ENCODE peak calls at places on chromosomes 6 and 20, in six cellular contexts. H is IMR-90, Q is mesenchymal stem cell, Y is H1, D is neuronal stem cell, M is trophoblast cell. B is an unnamed sample.

GRCh38 chr6:127117979-127118504 is 429 bp upstream of the RSPO3 start:
- DNase-seq in H (no peak), Q (peak), Y (peak), D (peak), M (no peak), B (no peak)

GRCh38 chr6:154751020-154751800 is 18.0 kb downstream of the SCAF8 start:
- DNase-seq in H (no peak), Q (no peak), Y (no peak), D (no peak), M (no peak), B (no peak)

GRCh38 chr6:35343092-35343834 is 905 bp downstream of the PPARD start:
- DNase-seq in H (peak), Q (no peak), Y (no peak), D (no peak), M (peak), B (no peak)

GRCh38 chr6:15322184-15322583 is 76.3 kb downstream of the JARID2 start:
- DNase-seq in H (no peak), Q (no peak), Y (no peak), D (no peak), M (no peak), B (no peak)

GRCh38 chr20:17556842-17557674 is 12.8 kb upstream of the DSTN start:
- DNase-seq in H (peak), Q (no peak), Y (peak), D (no peak), M (peak), B (peak)

GRCh38 chr20:61659652-61660346 is 405.9 kb downstream of the TAF4 start:
- DNase-seq in H (no peak), Q (no peak), Y (no peak), D (peak), M (no peak), B (no peak)

GRCh38 chr6:51855310-51856082 is 231.9 kb downstream of the PKHD1 start:
- DNase-seq in H (peak), Q (peak), Y (no peak), D (peak), M (peak), B (peak)

GRCh38 chr20:32637311-32637710 is 36.4 kb downstream of the C20orf203 start:
- DNase-seq in H (no peak), Q (no peak), Y (no peak), D (no peak), M (no peak), B (no peak)

GRCh38 chr6:90574610-90575009 is 12.3 kb downstream of the MAP3K7 start:
- DNase-seq in H (peak), Q (peak), Y (no peak), D (no peak), M (no peak), B (no peak)

GRCh38 chr20:51382986-51383821 is 159.3 kb downstream of the NFATC2 start:
- DNase-seq in H (no peak), Q (no peak), Y (no peak), D (no peak), M (peak), B (no peak)

DNA sequence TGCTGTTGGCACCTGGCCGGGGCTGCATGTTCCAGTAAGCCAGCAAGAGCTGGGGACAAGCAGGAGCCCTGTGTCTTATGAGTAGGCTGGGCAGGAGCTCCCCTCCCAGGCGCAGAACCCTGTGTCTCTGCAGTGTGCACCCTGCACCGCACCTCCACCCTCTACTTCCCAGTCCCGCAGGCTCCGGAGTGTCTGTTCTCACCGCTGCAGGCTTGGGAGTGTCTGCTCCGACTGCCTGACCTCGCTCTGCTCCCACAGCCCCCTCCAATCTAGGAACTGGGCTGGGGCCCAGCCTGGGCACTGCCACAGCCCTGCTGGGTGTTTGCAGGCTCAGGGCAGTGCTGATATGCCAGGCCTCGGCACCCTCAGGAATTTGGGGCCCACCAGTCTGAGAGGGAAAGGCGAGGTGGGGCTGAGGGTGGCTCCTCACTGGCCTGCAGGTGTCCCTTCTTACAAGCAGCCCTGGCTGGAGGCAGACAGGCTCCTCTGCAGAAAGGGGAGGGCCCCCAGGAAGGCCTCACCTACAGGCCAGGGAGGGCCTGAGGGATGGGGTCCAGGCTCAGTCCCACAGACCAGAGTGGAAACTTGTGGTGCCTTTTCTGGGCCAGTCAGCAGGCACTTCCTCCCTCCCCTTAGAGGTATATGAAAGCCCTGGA is 871.6 kb upstream of the GJE1 start:
- DNase-seq in H (no peak), Q (no peak), Y (no peak), D (no peak), M (no peak), B (no peak)
- H4K91ac ChIP-seq in H (no peak), Q (peak), Y (no peak), D (peak), M (no peak), B (no peak)

DNA sequence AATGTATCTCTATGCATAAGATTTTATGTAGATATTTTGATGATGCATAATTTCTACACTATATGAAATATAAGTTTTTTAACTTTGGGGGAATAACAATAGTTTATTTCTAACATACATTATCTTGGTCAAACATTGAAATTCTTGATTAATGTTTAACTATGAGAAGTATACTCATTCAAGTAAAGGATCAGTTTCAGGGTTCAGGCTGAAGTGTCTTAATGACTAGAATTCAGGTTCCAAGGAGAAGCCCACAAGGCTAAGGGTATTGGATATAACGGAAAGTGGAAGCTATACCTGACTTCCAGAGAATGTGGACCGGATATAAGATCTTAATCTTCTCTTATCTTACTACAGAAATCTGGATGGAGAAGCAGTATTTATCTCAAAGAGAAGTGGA is at the start of gene TINAG:
- DNase-seq in H (no peak), Q (no peak), Y (no peak), D (no peak), M (no peak), B (no peak)
- H4K91ac ChIP-seq in H (no peak), Q (no peak), Y (no peak), D (no peak), M (no peak), B (no peak)

GRCh38 chr6:33164176-33164575 is 28.1 kb downstream of the COL11A2 start:
- DNase-seq in H (no peak), Q (no peak), Y (no peak), D (no peak), M (no peak), B (no peak)

GRCh38 chr6:33167374-33168148 is 24.7 kb downstream of the COL11A2 start:
- DNase-seq in H (no peak), Q (no peak), Y (no peak), D (no peak), M (no peak), B (peak)

GRCh38 chr6:33164665-33165373 is 27.4 kb downstream of the COL11A2 start:
- DNase-seq in H (no peak), Q (no peak), Y (no peak), D (no peak), M (no peak), B (no peak)

GRCh38 chr6:33166811-33167210 is 25.5 kb downstream of the COL11A2 start:
- DNase-seq in H (no peak), Q (no peak), Y (no peak), D (no peak), M (no peak), B (no peak)

GRCh38 chr6:33165581-33166258 is 26.5 kb downstream of the COL11A2 start:
- DNase-seq in H (no peak), Q (no peak), Y (no peak), D (no peak), M (no peak), B (no peak)
- H4K91ac ChIP-seq in H (no peak), Q (no peak), Y (no peak), D (no peak), M (no peak), B (no peak)

DNA sequence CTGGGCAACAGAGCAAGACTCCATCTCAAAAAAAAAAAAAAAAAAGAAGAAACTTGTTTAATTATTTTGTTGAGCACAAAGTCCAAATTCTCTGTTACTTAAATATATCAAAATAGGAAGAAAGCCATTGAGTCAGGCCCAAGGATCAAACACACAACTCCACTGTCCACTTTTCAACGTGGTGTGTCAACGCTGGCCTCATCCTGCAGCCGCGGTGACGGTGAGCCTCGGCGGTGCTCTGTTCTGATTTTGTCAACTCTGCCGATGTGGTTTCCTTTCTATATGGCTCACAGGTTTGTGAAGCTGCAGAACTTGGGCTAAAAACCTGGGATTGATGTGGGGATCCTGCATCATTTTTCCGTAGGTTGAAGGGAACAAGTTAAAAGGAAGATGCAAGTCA is 3.2 kb upstream of the SMOC2 start:
- DNase-seq in H (no peak), Q (no peak), Y (no peak), D (no peak), M (no peak), B (no peak)
- H4K91ac ChIP-seq in H (no peak), Q (no peak), Y (no peak), D (no peak), M (no peak), B (no peak)

GRCh38 chr6:39927159-39927558 is 7.1 kb downstream of the MOCS1 start:
- DNase-seq in H (peak), Q (peak), Y (no peak), D (no peak), M (no peak), B (no peak)
- H4K91ac ChIP-seq in H (no peak), Q (no peak), Y (no peak), D (no peak), M (no peak), B (no peak)

DNA sequence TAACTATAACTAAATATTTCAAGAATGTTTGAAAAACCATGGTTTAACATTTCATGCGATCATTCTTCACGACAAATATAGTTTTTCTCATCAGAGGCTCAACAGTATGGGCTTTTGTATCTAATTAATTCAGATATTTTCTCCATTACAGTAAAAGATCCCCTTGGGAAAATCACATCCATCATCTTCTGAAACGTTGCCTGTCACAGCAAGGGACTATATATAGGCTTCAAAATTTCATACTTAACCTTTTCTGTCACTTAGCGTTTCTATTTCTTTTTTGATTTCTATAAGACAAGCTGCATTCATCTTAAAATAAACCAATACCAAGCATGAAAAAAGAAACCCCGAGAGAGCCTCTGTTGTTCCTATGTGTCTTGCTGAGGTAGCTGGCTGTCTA is 710.0 kb downstream of the PRKN start:
- DNase-seq in H (no peak), Q (no peak), Y (no peak), D (no peak), M (no peak), B (no peak)
- H4K91ac ChIP-seq in H (no peak), Q (no peak), Y (no peak), D (no peak), M (no peak), B (no peak)

DNA sequence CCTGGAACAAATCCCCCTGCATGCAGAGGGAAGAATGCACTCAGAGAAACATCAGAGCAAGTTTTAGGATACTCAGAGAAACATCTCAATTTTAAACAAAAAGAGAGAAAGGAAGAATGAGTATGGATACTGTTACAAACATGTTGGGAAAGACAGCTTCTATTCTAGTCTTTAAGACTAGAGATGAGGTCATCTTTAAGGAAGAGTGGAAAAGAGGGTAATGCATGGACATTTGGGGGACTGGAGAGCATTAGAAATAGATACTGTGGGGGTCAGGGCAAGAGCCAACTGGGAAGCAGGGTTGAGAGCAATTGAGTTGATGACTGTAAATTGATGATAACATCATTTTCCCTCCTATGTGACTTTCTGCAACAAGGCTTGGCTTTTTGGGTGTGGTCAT is 431.2 kb downstream of the CDH26 start:
- DNase-seq in H (no peak), Q (no peak), Y (no peak), D (no peak), M (no peak), B (no peak)
- H4K91ac ChIP-seq in H (no peak), Q (no peak), Y (no peak), D (no peak), M (no peak), B (no peak)

GRCh38 chr6:36743032-36743431 is 45.4 kb downstream of the RAB44 start:
- DNase-seq in H (no peak), Q (no peak), Y (no peak), D (no peak), M (no peak), B (no peak)
- H4K91ac ChIP-seq in H (no peak), Q (no peak), Y (no peak), D (no peak), M (no peak), B (no peak)

GRCh38 chr6:152122434-152122833 is 315.0 kb downstream of the ESR1 start:
- DNase-seq in H (no peak), Q (no peak), Y (no peak), D (no peak), M (no peak), B (no peak)
- H4K91ac ChIP-seq in H (no peak), Q (no peak), Y (no peak), D (no peak), M (no peak), B (no peak)

B was measured in H9.